ENCODE peak calls at places on chromosomes 2 and 18, in nine cellular contexts. Q, V, U, K, I, W, L, E and O are unnamed samples. For H3K36me3, the result is how much of the 10 kb centered on the place peaks cover.

GRCh38 chr2:213246665-213247281 is 37.5 kb upstream of the SPAG16 start:
- DNase-seq in Q (no peak), V (peak), U (no peak), K (peak), I (peak), W (peak), L (peak), E (peak), O (no peak)

GRCh38 chr2:194103941-194104655 is 1552.9 kb upstream of the SLC39A10 start:
- DNase-seq in Q (no peak), V (no peak), U (no peak), K (no peak), I (no peak), W (no peak), L (no peak), E (no peak), O (no peak)

GRCh38 chr18:1092228-1092627 is 187.6 kb downstream of the ADCYAP1 start:
- DNase-seq in Q (peak), V (no peak), U (no peak), K (no peak), I (peak), W (peak), L (peak), E (peak), O (no peak)

GRCh38 chr2:19362094-19362649 is 3.7 kb upstream of the OSR1 start:
- DNase-seq in Q (no peak), V (peak), U (no peak), K (no peak), I (no peak), W (no peak), L (peak), E (no peak), O (peak)

GRCh38 chr2:60495226-60495625 is 58.2 kb downstream of the BCL11A start:
- DNase-seq in Q (no peak), V (no peak), U (no peak), K (peak), I (no peak), W (no peak), L (no peak), E (peak), O (no peak)

GRCh38 chr2:309148-309969 is 21.5 kb upstream of the ALKAL2 start:
- DNase-seq in Q (peak), V (no peak), U (no peak), K (no peak), I (no peak), W (no peak), L (peak), E (no peak), O (peak)

GRCh38 chr2:202037086-202037485 is 3.4 kb downstream of the FZD7 start:
- DNase-seq in Q (no peak), V (peak), U (peak), K (no peak), I (no peak), W (no peak), L (peak), E (no peak), O (no peak)

GRCh38 chr2:166057363-166058169 is 70.3 kb downstream of the SCN1A start:
- DNase-seq in Q (no peak), V (peak), U (no peak), K (no peak), I (peak), W (peak), L (peak), E (peak), O (no peak)

GRCh38 chr18:36756262-36756661 is 72.5 kb downstream of the TPGS2 start:
- DNase-seq in Q (no peak), V (peak), U (no peak), K (no peak), I (no peak), W (no peak), L (peak), E (no peak), O (no peak)

GRCh38 chr2:25966531-25967265 is 15.6 kb downstream of the KIF3C start:
- DNase-seq in Q (no peak), V (no peak), U (no peak), K (no peak), I (no peak), W (no peak), L (no peak), E (no peak), O (no peak)

GRCh38 chr18:79724299-79725080 is 44.9 kb downstream of the CTDP1 start:
- DNase-seq in Q (no peak), V (no peak), U (no peak), K (no peak), I (no peak), W (no peak), L (no peak), E (no peak), O (no peak)
- H3K36me3 ChIP-seq in Q (under half), V (half or more), U (under half), K (half or more), I (half or more), W (under half), L (under half), E (under half), O (half or more)

GRCh38 chr2:96359310-96359709 is 23.7 kb downstream of the NCAPH start:
- DNase-seq in Q (no peak), V (no peak), U (no peak), K (no peak), I (no peak), W (no peak), L (no peak), E (no peak), O (no peak)
- TF ChIP-seq CTCF in Q (peak), V (no peak), U (no peak), K (no peak), I (peak), W (no peak), L (no peak), E (no peak), O (no peak)

DNA sequence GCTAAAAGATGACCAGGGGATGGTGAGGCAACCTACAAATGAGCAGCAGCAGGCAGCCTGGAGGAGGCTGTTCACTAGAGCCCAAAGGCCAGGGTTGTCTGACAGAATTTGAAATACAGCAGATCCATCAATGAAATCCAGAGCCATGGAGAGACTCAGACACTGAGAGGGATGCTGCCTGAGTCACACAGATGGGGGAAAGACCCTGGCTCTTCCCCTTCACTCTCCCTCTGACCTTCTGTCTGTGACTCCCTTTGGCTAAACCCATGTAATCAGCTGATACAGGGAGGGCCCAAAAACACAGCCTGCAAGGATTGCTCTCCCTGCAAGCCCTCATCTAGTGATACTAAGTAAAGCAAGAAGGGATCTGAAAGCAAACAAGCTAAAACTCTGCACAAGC is 166.5 kb upstream of the SPOPL start:
- DNase-seq in Q (no peak), V (no peak), U (no peak), K (no peak), I (no peak), W (no peak), L (no peak), E (peak), O (no peak)
- H3K4me3 ChIP-seq in Q (no peak), V (no peak), U (no peak), K (no peak), I (no peak), W (no peak), L (no peak), E (no peak), O (no peak)

GRCh38 chr2:230203110-230203676 is 16.6 kb downstream of the SP110 start:
- DNase-seq in Q (no peak), V (no peak), U (no peak), K (peak), I (no peak), W (no peak), L (no peak), E (no peak), O (no peak)
- H3K36me3 ChIP-seq in Q (under half), V (under half), U (under half), K (half or more), I (under half), W (under half), L (under half), E (under half), O (half or more)

GRCh38 chr18:5036523-5036922 is 160.5 kb downstream of the AKAIN1 start:
- DNase-seq in Q (no peak), V (no peak), U (no peak), K (no peak), I (no peak), W (no peak), L (no peak), E (no peak), O (no peak)
- TF ChIP-seq CTCF in Q (peak), V (no peak), U (no peak), K (no peak), I (no peak), W (no peak), L (no peak), E (no peak), O (no peak)

GRCh38 chr2:126971162-126971480 is 72.4 kb downstream of the TEX51 start:
- DNase-seq in Q (no peak), V (no peak), U (no peak), K (no peak), I (no peak), W (no peak), L (no peak), E (no peak), O (no peak)

GRCh38 chr2:126970583-126970982 is 71.9 kb downstream of the TEX51 start:
- DNase-seq in Q (no peak), V (no peak), U (no peak), K (no peak), I (no peak), W (no peak), L (no peak), E (no peak), O (no peak)

GRCh38 chr2:126972272-126972626 is 73.6 kb downstream of the TEX51 start:
- DNase-seq in Q (no peak), V (no peak), U (no peak), K (no peak), I (no peak), W (no peak), L (no peak), E (no peak), O (no peak)

GRCh38 chr2:126973745-126974144 is 75.1 kb downstream of the TEX51 start:
- DNase-seq in Q (no peak), V (no peak), U (no peak), K (no peak), I (no peak), W (no peak), L (no peak), E (no peak), O (no peak)

GRCh38 chr2:126971481-126972271 is 73.0 kb downstream of the TEX51 start:
- DNase-seq in Q (peak), V (peak), U (peak), K (peak), I (peak), W (peak), L (peak), E (peak), O (no peak)
- H3K4me3 ChIP-seq in Q (no peak), V (peak), U (peak), K (peak), I (peak), W (no peak), L (peak), E (no peak), O (peak)

GRCh38 chr18:35334183-35334582 is 10.0 kb downstream of the ZNF24 start:
- DNase-seq in Q (no peak), V (no peak), U (no peak), K (no peak), I (no peak), W (no peak), L (no peak), E (no peak), O (no peak)

GRCh38 chr18:35337256-35337655 is 7.0 kb downstream of the ZNF24 start:
- DNase-seq in Q (no peak), V (no peak), U (no peak), K (no peak), I (no peak), W (no peak), L (no peak), E (no peak), O (no peak)

GRCh38 chr18:35335861-35336260 is 8.4 kb downstream of the ZNF24 start:
- DNase-seq in Q (no peak), V (no peak), U (no peak), K (no peak), I (no peak), W (no peak), L (no peak), E (no peak), O (no peak)

GRCh38 chr18:35331367-35332087 is 12.7 kb downstream of the ZNF24 start:
- DNase-seq in Q (no peak), V (no peak), U (no peak), K (no peak), I (no peak), W (no peak), L (no peak), E (no peak), O (no peak)

DNA sequence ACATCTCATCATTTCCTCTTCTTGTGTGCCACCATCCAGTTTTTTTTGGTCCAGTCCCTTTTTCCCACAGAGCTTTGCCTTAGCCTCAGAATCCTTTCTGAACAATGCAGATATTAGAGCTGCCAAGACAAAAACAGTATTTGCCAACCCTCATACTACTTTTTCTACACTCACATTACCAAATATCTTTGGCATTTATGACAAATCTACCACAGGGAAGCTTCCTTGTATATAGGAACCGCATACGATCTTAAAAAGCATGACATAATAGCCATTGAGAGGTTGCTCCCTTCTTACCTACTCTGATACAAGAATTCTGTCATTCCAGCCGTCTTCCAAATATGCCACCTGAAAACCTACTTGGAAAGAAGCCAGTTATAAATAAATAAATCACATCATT is 9.4 kb downstream of the ZNF24 start:
- DNase-seq in Q (no peak), V (peak), U (no peak), K (no peak), I (no peak), W (no peak), L (peak), E (no peak), O (no peak)
- H3K36me3 ChIP-seq in Q (under half), V (under half), U (under half), K (half or more), I (half or more), W (half or more), L (under half), E (under half), O (half or more)

GRCh38 chr2:29317801-29318485 is 202.7 kb downstream of the CLIP4 start:
- DNase-seq in Q (no peak), V (no peak), U (no peak), K (no peak), I (no peak), W (no peak), L (no peak), E (no peak), O (no peak)

GRCh38 chr2:29311458-29311857 is 196.2 kb downstream of the CLIP4 start:
- DNase-seq in Q (no peak), V (no peak), U (no peak), K (no peak), I (no peak), W (no peak), L (no peak), E (no peak), O (no peak)

GRCh38 chr2:29310665-29311348 is 195.6 kb downstream of the CLIP4 start:
- DNase-seq in Q (no peak), V (no peak), U (no peak), K (no peak), I (no peak), W (no peak), L (no peak), E (no peak), O (no peak)

GRCh38 chr2:29317077-29317517 is 201.9 kb downstream of the CLIP4 start:
- DNase-seq in Q (no peak), V (no peak), U (no peak), K (no peak), I (no peak), W (no peak), L (peak), E (no peak), O (no peak)

DNA sequence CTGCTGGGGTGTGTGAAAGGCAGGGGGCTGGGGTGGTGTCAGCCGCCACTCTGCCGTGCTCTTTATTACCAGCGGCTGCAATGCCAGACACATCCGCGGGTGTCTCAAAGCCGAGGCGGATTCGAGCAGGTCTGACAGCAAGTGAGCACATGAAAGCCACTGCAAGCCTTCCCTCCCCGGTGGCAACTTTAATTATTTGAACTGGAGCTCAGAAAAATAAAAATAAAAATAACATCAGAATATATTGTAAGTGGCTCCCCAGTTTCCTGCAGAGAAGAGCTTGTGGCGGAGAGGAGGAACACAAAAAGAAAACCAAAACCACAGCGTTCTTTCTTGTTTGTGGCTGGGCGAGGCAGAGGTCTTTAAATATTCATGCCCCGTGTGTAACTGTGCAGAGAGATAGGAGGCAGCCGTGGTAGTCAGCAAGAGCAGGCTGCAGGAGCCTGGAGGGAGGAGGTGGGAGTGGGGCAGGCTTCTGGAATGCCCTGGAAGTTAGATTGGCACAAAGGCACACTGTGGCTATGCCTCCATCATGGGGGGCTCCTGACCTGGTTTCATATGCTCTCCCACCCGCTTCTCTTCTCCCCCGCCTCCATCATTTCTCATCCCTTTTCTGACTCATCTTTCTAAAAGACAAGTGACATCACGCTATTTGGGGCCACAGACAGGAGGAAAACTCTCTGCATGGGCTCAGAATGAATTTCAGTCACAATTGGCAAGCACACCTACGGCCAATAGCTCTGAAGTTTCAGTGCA is 199.8 kb downstream of the CLIP4 start:
- DNase-seq in Q (no peak), V (no peak), U (no peak), K (peak), I (no peak), W (no peak), L (peak), E (peak), O (no peak)
- TF ChIP-seq CTCF in Q (no peak), V (no peak), U (no peak), K (no peak), I (no peak), W (no peak), L (no peak), E (peak), O (no peak)

DNA sequence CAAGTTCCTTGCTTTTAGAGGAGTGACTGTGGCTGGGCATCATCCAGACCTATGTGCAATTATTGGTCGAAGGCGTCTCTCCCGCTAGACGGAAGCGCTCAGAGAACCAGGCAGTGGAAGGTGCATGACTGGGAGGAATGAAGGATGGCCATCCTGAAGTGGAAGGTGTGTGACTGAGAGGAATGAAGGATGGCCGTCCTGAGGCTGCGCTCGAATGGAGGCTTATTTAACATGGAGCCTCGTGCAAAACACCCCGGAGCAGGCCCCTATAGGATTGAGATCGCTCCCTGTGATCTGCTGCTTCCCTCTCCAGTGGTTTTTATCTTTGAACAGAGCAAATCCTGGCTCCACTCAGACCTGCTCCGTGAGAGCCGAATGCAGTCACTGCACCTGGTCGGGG is 140.2 kb upstream of the ID2 start:
- DNase-seq in Q (no peak), V (no peak), U (no peak), K (no peak), I (no peak), W (no peak), L (no peak), E (no peak), O (no peak)
- H3K4me3 ChIP-seq in Q (no peak), V (no peak), U (no peak), K (no peak), I (no peak), W (no peak), L (no peak), E (no peak), O (no peak)

GRCh38 chr18:44681611-44682010 is 923 bp downstream of the SETBP1 start:
- DNase-seq in Q (no peak), V (no peak), U (no peak), K (no peak), I (no peak), W (no peak), L (no peak), E (no peak), O (no peak)
- H3K36me3 ChIP-seq in Q (under half), V (under half), U (under half), K (under half), I (under half), W (under half), L (under half), E (under half), O (under half)